ENCODE peak calls at places on chromosomes 13 and 19, in six cellular contexts. One of them, this sample, is unnamed.
A peak's percentile ranks its signal among the peaks of the same experiment; 100 is the strongest.

GRCh38 chr13:21639604-21640003 is 31.3 kb upstream of the FGF9 start:
- DNase-seq in tibial nerve: no peak
- DNase-seq in AG04450: no peak
- DNase-seq in uterus: no peak
- DNase-seq in OCI-LY7: no peak
- DNase-seq in effector memory CD4-positive, alpha-beta T cell: no peak
- DNase-seq in this sample: no peak

GRCh38 chr19:54883228-54883627 is 9.2 kb downstream of the FCAR start:
- DNase-seq in tibial nerve: no peak
- DNase-seq in AG04450: no peak
- DNase-seq in uterus: no peak
- DNase-seq in OCI-LY7: no peak
- DNase-seq in effector memory CD4-positive, alpha-beta T cell: no peak
- DNase-seq in this sample: no peak

GRCh38 chr13:20974981-20975585 is 72.5 kb upstream of the XPO4 start:
- DNase-seq in tibial nerve: no peak
- DNase-seq in AG04450: no peak
- DNase-seq in uterus: no peak
- DNase-seq in OCI-LY7: no peak
- DNase-seq in effector memory CD4-positive, alpha-beta T cell: no peak
- DNase-seq in this sample: no peak

GRCh38 chr19:52662631-52663030 is 24.5 kb upstream of the ZNF83 start:
- DNase-seq in tibial nerve: no peak
- DNase-seq in AG04450: no peak
- DNase-seq in uterus: no peak
- DNase-seq in OCI-LY7: no peak
- DNase-seq in effector memory CD4-positive, alpha-beta T cell: no peak
- DNase-seq in this sample: no peak

GRCh38 chr13:53749306-53749705 is 720.7 kb downstream of the OLFM4 start:
- DNase-seq in tibial nerve: no peak
- DNase-seq in AG04450: no peak
- DNase-seq in uterus: no peak
- DNase-seq in OCI-LY7: no peak
- DNase-seq in effector memory CD4-positive, alpha-beta T cell: no peak
- DNase-seq in this sample: no peak

GRCh38 chr13:97028441-97029299 is 34.4 kb upstream of the OXGR1 start:
- DNase-seq in tibial nerve: peak; percentile 60
- DNase-seq in AG04450: no peak
- DNase-seq in uterus: peak; percentile 35
- DNase-seq in OCI-LY7: peak; percentile 33
- DNase-seq in effector memory CD4-positive, alpha-beta T cell: no peak
- DNase-seq in this sample: peak; percentile 1

GRCh38 chr13:113762538-113762937 is 3.5 kb downstream of the TMEM255B start:
- DNase-seq in tibial nerve: no peak
- DNase-seq in AG04450: no peak
- DNase-seq in uterus: no peak
- DNase-seq in OCI-LY7: no peak
- DNase-seq in effector memory CD4-positive, alpha-beta T cell: no peak
- DNase-seq in this sample: no peak

GRCh38 chr19:30668521-30669155 is 296.5 kb downstream of the ZNF536 start:
- DNase-seq in tibial nerve: no peak
- DNase-seq in AG04450: no peak
- DNase-seq in uterus: no peak
- DNase-seq in OCI-LY7: no peak
- DNase-seq in effector memory CD4-positive, alpha-beta T cell: no peak
- DNase-seq in this sample: no peak

GRCh38 chr19:50322931-50323781 is 6.0 kb downstream of the KCNC3 start:
- DNase-seq in tibial nerve: no peak
- DNase-seq in AG04450: no peak
- DNase-seq in uterus: no peak
- DNase-seq in OCI-LY7: no peak
- DNase-seq in effector memory CD4-positive, alpha-beta T cell: no peak
- DNase-seq in this sample: no peak

GRCh38 chr19:42465827-42466280 is 23.1 kb upstream of the CXCL17 start:
- DNase-seq in tibial nerve: no peak
- DNase-seq in AG04450: no peak
- DNase-seq in uterus: no peak
- DNase-seq in OCI-LY7: peak; percentile 90
- DNase-seq in effector memory CD4-positive, alpha-beta T cell: no peak
- DNase-seq in this sample: no peak

GRCh38 chr13:93861818-93862217 is 617.7 kb downstream of the DCT start:
- DNase-seq in tibial nerve: no peak
- DNase-seq in AG04450: peak; percentile 24
- DNase-seq in uterus: no peak
- DNase-seq in OCI-LY7: no peak
- DNase-seq in effector memory CD4-positive, alpha-beta T cell: no peak
- DNase-seq in this sample: no peak

GRCh38 chr13:105572401-105572800 is 963.1 kb downstream of the EFNB2 start:
- DNase-seq in tibial nerve: no peak
- DNase-seq in AG04450: no peak
- DNase-seq in uterus: no peak
- DNase-seq in OCI-LY7: no peak
- DNase-seq in effector memory CD4-positive, alpha-beta T cell: no peak
- DNase-seq in this sample: no peak

GRCh38 chr19:37930416-37930815 is 23.4 kb downstream of the SIPA1L3 start:
- DNase-seq in tibial nerve: no peak
- DNase-seq in AG04450: no peak
- DNase-seq in uterus: no peak
- DNase-seq in OCI-LY7: no peak
- DNase-seq in effector memory CD4-positive, alpha-beta T cell: no peak
- DNase-seq in this sample: no peak

GRCh38 chr19:33293255-33294057 is 8.9 kb downstream of the CEBPA start:
- DNase-seq in tibial nerve: no peak
- DNase-seq in AG04450: peak; percentile 26
- DNase-seq in uterus: peak; percentile 32
- DNase-seq in OCI-LY7: no peak
- DNase-seq in effector memory CD4-positive, alpha-beta T cell: no peak
- DNase-seq in this sample: no peak

GRCh38 chr13:27915301-27916207 is 4.2 kb upstream of the PDX1 start:
- DNase-seq in tibial nerve: no peak
- DNase-seq in AG04450: no peak
- DNase-seq in uterus: no peak
- DNase-seq in OCI-LY7: no peak
- DNase-seq in effector memory CD4-positive, alpha-beta T cell: no peak
- DNase-seq in this sample: no peak

GRCh38 chr13:67119481-67119883 is 110.7 kb downstream of the PCDH9 start:
- DNase-seq in tibial nerve: no peak
- DNase-seq in AG04450: peak; percentile 84
- DNase-seq in uterus: no peak
- DNase-seq in OCI-LY7: no peak
- DNase-seq in effector memory CD4-positive, alpha-beta T cell: no peak
- DNase-seq in this sample: no peak

GRCh38 chr13:53848546-53848945 is 819.9 kb downstream of the OLFM4 start:
- DNase-seq in tibial nerve: no peak
- DNase-seq in AG04450: no peak
- DNase-seq in uterus: no peak
- DNase-seq in OCI-LY7: no peak
- DNase-seq in effector memory CD4-positive, alpha-beta T cell: no peak
- DNase-seq in this sample: no peak

GRCh38 chr13:21670883-21671792 is at the start of gene FGF9:
- DNase-seq in tibial nerve: no peak
- DNase-seq in AG04450: no peak
- DNase-seq in uterus: peak; percentile 67
- DNase-seq in OCI-LY7: peak; percentile 92
- DNase-seq in effector memory CD4-positive, alpha-beta T cell: peak; percentile 63
- DNase-seq in this sample: no peak

GRCh38 chr13:64413529-64413928 is 2816.6 kb downstream of the PCDH9 start:
- DNase-seq in tibial nerve: no peak
- DNase-seq in AG04450: no peak
- DNase-seq in uterus: no peak
- DNase-seq in OCI-LY7: no peak
- DNase-seq in effector memory CD4-positive, alpha-beta T cell: no peak
- DNase-seq in this sample: no peak

GRCh38 chr13:91245283-91245682 is 102.2 kb upstream of the MIR17HG start:
- DNase-seq in tibial nerve: no peak
- DNase-seq in AG04450: no peak
- DNase-seq in uterus: no peak
- DNase-seq in OCI-LY7: no peak
- DNase-seq in effector memory CD4-positive, alpha-beta T cell: no peak
- DNase-seq in this sample: no peak

GRCh38 chr13:91240341-91240740 is 107.1 kb upstream of the MIR17HG start:
- DNase-seq in tibial nerve: no peak
- DNase-seq in AG04450: no peak
- DNase-seq in uterus: no peak
- DNase-seq in OCI-LY7: no peak
- DNase-seq in effector memory CD4-positive, alpha-beta T cell: no peak
- DNase-seq in this sample: no peak

GRCh38 chr13:91238036-91238435 is 109.5 kb upstream of the MIR17HG start:
- DNase-seq in tibial nerve: no peak
- DNase-seq in AG04450: no peak
- DNase-seq in uterus: no peak
- DNase-seq in OCI-LY7: no peak
- DNase-seq in effector memory CD4-positive, alpha-beta T cell: no peak
- DNase-seq in this sample: no peak

GRCh38 chr13:91241249-91241648 is 106.2 kb upstream of the MIR17HG start:
- DNase-seq in tibial nerve: no peak
- DNase-seq in AG04450: no peak
- DNase-seq in uterus: no peak
- DNase-seq in OCI-LY7: no peak
- DNase-seq in effector memory CD4-positive, alpha-beta T cell: no peak
- DNase-seq in this sample: no peak

GRCh38 chr13:91242652-91243051 is 104.8 kb upstream of the MIR17HG start:
- DNase-seq in tibial nerve: no peak
- DNase-seq in AG04450: no peak
- DNase-seq in uterus: no peak
- DNase-seq in OCI-LY7: no peak
- DNase-seq in effector memory CD4-positive, alpha-beta T cell: no peak
- DNase-seq in this sample: no peak
- H3K27ac ChIP-seq in tibial nerve: no peak overlapping the region
- H3K27ac ChIP-seq in AG04450: no peak overlapping the region
- H3K27ac ChIP-seq in uterus: no peak overlapping the region
- H3K27ac ChIP-seq in OCI-LY7: no peak overlapping the region
- H3K27ac ChIP-seq in effector memory CD4-positive, alpha-beta T cell: no peak overlapping the region
- H3K27ac ChIP-seq in this sample: no peak overlapping the region

DNA sequence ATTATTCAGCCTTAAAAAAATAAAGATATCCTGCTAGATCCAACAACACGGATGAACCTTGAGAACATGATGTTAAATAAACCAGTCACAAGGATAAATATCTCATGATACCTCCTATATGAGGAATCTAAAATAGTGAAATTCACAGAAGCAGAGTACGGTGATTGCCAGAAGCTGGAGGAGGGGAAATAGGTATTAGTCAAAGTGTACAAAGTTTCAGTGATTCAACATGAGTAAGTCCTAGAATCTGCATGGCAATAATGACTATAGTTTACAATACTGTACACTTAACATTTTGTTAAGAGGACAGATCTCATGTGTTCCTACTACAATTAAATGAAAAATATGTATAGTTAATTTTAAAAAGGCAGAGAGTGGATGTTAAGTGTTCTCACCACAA is 206.6 kb upstream of the SLC10A2 start:
- DNase-seq in tibial nerve: no peak
- DNase-seq in AG04450: no peak
- DNase-seq in uterus: no peak
- DNase-seq in OCI-LY7: no peak
- DNase-seq in effector memory CD4-positive, alpha-beta T cell: no peak
- DNase-seq in this sample: no peak
- H3K27ac ChIP-seq in tibial nerve: no peak overlapping the region
- H3K27ac ChIP-seq in AG04450: no peak overlapping the region
- H3K27ac ChIP-seq in uterus: no peak overlapping the region
- H3K27ac ChIP-seq in OCI-LY7: no peak overlapping the region
- H3K27ac ChIP-seq in effector memory CD4-positive, alpha-beta T cell: no peak overlapping the region
- H3K27ac ChIP-seq in this sample: no peak overlapping the region

GRCh38 chr13:23436680-23437079 is 3.2 kb upstream of the SACS start:
- DNase-seq in tibial nerve: no peak
- DNase-seq in AG04450: no peak
- DNase-seq in uterus: no peak
- DNase-seq in OCI-LY7: no peak
- DNase-seq in effector memory CD4-positive, alpha-beta T cell: no peak
- DNase-seq in this sample: no peak

GRCh38 chr13:23443110-23443509 is 9.6 kb upstream of the SACS start:
- DNase-seq in tibial nerve: no peak
- DNase-seq in AG04450: no peak
- DNase-seq in uterus: no peak
- DNase-seq in OCI-LY7: no peak
- DNase-seq in effector memory CD4-positive, alpha-beta T cell: no peak
- DNase-seq in this sample: no peak

GRCh38 chr13:23443878-23444277 is 10.4 kb upstream of the SACS start:
- DNase-seq in tibial nerve: no peak
- DNase-seq in AG04450: no peak
- DNase-seq in uterus: no peak
- DNase-seq in OCI-LY7: no peak
- DNase-seq in effector memory CD4-positive, alpha-beta T cell: no peak
- DNase-seq in this sample: no peak

GRCh38 chr13:23445794-23446193 is 12.3 kb upstream of the SACS start:
- DNase-seq in tibial nerve: no peak
- DNase-seq in AG04450: no peak
- DNase-seq in uterus: no peak
- DNase-seq in OCI-LY7: no peak
- DNase-seq in effector memory CD4-positive, alpha-beta T cell: no peak
- DNase-seq in this sample: no peak

DNA sequence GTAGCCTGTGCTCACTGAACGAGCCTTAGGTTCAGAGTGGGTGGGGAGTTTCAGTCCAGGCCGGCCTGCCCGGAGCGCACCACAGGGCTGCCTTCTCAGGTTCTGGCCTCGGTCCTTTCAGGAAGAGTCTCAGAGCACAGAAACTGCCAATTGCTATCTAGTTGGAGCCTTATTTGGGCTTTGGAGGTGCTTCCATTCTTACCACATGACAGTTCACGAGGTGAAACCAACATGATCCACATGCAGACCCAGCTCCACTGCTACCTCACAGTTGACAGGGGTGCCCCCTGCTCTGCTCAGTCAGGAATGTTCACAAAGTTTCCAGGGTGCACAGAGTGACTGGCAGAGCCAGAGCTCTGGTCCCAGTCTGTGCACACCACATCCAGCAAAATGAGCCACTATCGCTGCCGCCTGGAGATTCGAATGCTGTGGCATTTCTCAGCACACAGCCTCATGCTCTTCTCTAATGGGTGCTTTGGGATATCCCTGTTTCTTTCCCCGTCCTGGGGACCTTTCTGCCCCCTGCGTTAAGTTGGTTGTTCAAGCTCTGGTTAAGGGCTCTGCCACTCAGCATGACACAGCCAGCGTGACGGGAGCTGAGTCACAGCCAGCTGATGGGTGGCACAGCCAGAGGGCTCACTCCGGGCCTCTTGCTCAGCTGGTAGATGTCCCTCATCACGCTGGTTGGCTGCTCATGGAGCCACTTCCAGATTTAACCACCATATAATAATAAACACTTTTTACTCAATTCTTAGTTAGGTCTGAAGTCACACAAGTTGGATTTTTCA is 7.5 kb upstream of the SACS start:
- DNase-seq in tibial nerve: no peak
- DNase-seq in AG04450: no peak
- DNase-seq in uterus: no peak
- DNase-seq in OCI-LY7: no peak
- DNase-seq in effector memory CD4-positive, alpha-beta T cell: no peak
- DNase-seq in this sample: no peak
- H3K27ac ChIP-seq in tibial nerve: no peak overlapping the region
- H3K27ac ChIP-seq in AG04450: no peak overlapping the region
- H3K27ac ChIP-seq in uterus: no peak overlapping the region
- H3K27ac ChIP-seq in OCI-LY7: no peak overlapping the region
- H3K27ac ChIP-seq in effector memory CD4-positive, alpha-beta T cell: no peak overlapping the region
- H3K27ac ChIP-seq in this sample: no peak overlapping the region

DNA sequence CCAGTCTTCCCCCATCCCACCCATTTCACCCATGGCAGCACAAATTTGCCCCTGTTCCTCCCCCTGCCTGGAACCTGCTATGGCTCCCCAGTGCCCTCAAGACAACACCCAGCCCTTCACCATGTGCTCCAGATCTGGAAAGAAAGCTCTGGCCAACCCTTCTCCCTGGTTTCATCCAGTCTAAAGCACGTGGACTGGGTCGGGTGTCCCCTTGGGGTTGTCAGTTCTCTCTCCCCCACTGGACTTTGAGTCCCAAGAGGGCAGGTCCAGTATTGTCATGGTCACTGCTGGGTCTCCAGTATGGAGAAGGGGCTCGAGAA is 19.6 kb upstream of the PNMA8B start:
- DNase-seq in tibial nerve: no peak
- DNase-seq in AG04450: no peak
- DNase-seq in uterus: no peak
- DNase-seq in OCI-LY7: no peak
- DNase-seq in effector memory CD4-positive, alpha-beta T cell: no peak
- DNase-seq in this sample: no peak
- H3K27ac ChIP-seq in tibial nerve: no peak overlapping the region
- H3K27ac ChIP-seq in AG04450: no peak overlapping the region
- H3K27ac ChIP-seq in uterus: no peak overlapping the region
- H3K27ac ChIP-seq in OCI-LY7: no peak overlapping the region
- H3K27ac ChIP-seq in effector memory CD4-positive, alpha-beta T cell: no peak overlapping the region
- H3K27ac ChIP-seq in this sample: no peak overlapping the region

This sample was measured in caudate nucleus.